ENCODE peak calls at places on chromosome 18, in nine cellular contexts. S is glomerular endothelial cell, Z is glutamatergic neuron, L is astrocyte of the spinal cord, V is ACHN, A is HTR-8/SVneo, O is GM10248, B is fibroblast of mammary gland, F is GM23248. Y is an unnamed sample.

GRCh38 chr18:49023938-49024341 is 73.2 kb upstream of the SMAD7 start:
- DNase-seq in V (no peak), S (no peak), B (no peak), Z (no peak), A (no peak), L (no peak), O (no peak), F (no peak), Y (no peak)

GRCh38 chr18:69588301-69588700 is 187.6 kb downstream of the DOK6 start:
- DNase-seq in L (no peak), S (no peak), F (peak), Z (no peak), B (no peak), O (no peak), A (no peak), V (no peak), Y (peak)

GRCh38 chr18:56086786-56087185 is 498.8 kb upstream of the TCF4 start:
- DNase-seq in B (no peak), O (no peak), V (no peak), A (no peak), S (no peak), F (no peak), L (no peak), Z (no peak), Y (no peak)

GRCh38 chr18:70390366-70391090 is 101.7 kb downstream of the SOCS6 start:
- DNase-seq in A (no peak), B (peak), V (no peak), F (peak), O (no peak), L (no peak), S (no peak), Z (no peak), Y (no peak)

GRCh38 chr18:36758001-36758400 is 70.8 kb downstream of the TPGS2 start:
- DNase-seq in V (no peak), O (no peak), F (peak), A (no peak), S (no peak), Z (no peak), B (peak), L (no peak), Y (no peak)

GRCh38 chr18:56083889-56084288 is 495.9 kb upstream of the TCF4 start:
- DNase-seq in F (no peak), O (no peak), B (no peak), S (no peak), A (no peak), Z (no peak), L (no peak), V (no peak), Y (no peak)

GRCh38 chr18:35671952-35672603 is 90.5 kb downstream of the GALNT1 start:
- DNase-seq in A (no peak), L (peak), O (no peak), S (no peak), F (peak), Z (no peak), V (no peak), B (no peak), Y (no peak)

GRCh38 chr18:40485318-40485717 is 1469.7 kb upstream of the PIK3C3 start:
- DNase-seq in V (no peak), O (no peak), A (no peak), Z (no peak), F (peak), B (peak), S (no peak), L (peak), Y (no peak)

GRCh38 chr18:11957636-11958035 is 23.7 kb upstream of the IMPA2 start:
- DNase-seq in O (no peak), B (no peak), F (no peak), V (no peak), A (no peak), S (no peak), L (no peak), Z (no peak), Y (peak)

GRCh38 chr18:51066273-51066672 is 36.3 kb downstream of the SMAD4 start:
- DNase-seq in Z (no peak), A (no peak), B (peak), F (peak), S (no peak), O (no peak), V (no peak), L (peak), Y (no peak)

GRCh38 chr18:34729264-34729663 is 19.2 kb downstream of the DTNA start:
- DNase-seq in A (no peak), S (no peak), V (peak), F (peak), O (peak), L (peak), B (peak), Z (no peak), Y (peak)

GRCh38 chr18:79944746-79945117 is 6.7 kb downstream of the SLC66A2 start:
- DNase-seq in O (no peak), S (no peak), L (no peak), B (no peak), Z (no peak), V (no peak), A (no peak), F (no peak), Y (no peak)

GRCh38 chr18:55233850-55234249 is 274.6 kb upstream of the CCDC68 start:
- DNase-seq in B (peak), S (no peak), L (no peak), F (peak), A (no peak), V (no peak), O (no peak), Z (no peak), Y (no peak)

GRCh38 chr18:49250819-49251388 is 209.5 kb downstream of the DYM start:
- DNase-seq in Z (no peak), F (peak), B (peak), S (no peak), L (peak), V (peak), O (no peak), A (no peak), Y (peak)

GRCh38 chr18:63297678-63298392 is 21.7 kb downstream of the BCL2 start:
- DNase-seq in Z (no peak), S (no peak), L (no peak), B (no peak), F (no peak), V (no peak), A (no peak), O (no peak), Y (no peak)

GRCh38 chr18:58254873-58255511 is 211.0 kb downstream of the NEDD4L start:
- DNase-seq in V (no peak), B (no peak), A (no peak), F (no peak), S (no peak), L (peak), Z (peak), O (no peak), Y (no peak)

GRCh38 chr18:26460449-26461091 is 87.8 kb downstream of the KCTD1 start:
- DNase-seq in A (no peak), V (no peak), Z (no peak), F (no peak), L (peak), O (peak), S (no peak), B (no peak), Y (no peak)

GRCh38 chr18:38576915-38577314 is 1011.3 kb upstream of the CELF4 start:
- DNase-seq in V (no peak), L (no peak), A (no peak), O (no peak), Z (no peak), S (no peak), B (no peak), F (no peak), Y (no peak)

GRCh38 chr18:43661570-43661969 is 384.3 kb upstream of the SYT4 start:
- DNase-seq in L (peak), F (peak), B (peak), V (peak), Z (no peak), S (no peak), A (peak), O (peak), Y (peak)

GRCh38 chr18:35267161-35267651 is 22.8 kb downstream of the ZSCAN30 start:
- DNase-seq in A (no peak), S (no peak), Z (peak), L (peak), B (peak), V (no peak), O (peak), F (peak), Y (no peak)

GRCh38 chr18:42925036-42925435 is 190.4 kb downstream of the RIT2 start:
- DNase-seq in F (no peak), A (no peak), V (no peak), L (no peak), S (no peak), Z (no peak), B (peak), O (no peak), Y (no peak)

GRCh38 chr18:58937204-58937603 is 72.5 kb downstream of the ZNF532 start:
- DNase-seq in A (no peak), V (no peak), O (no peak), B (peak), L (peak), S (peak), F (peak), Z (no peak), Y (no peak)

GRCh38 chr18:32358075-32358474 is 112.6 kb downstream of the GAREM1 start:
- DNase-seq in F (no peak), B (no peak), O (no peak), L (no peak), V (peak), S (no peak), A (no peak), Z (no peak), Y (no peak)

GRCh38 chr18:54737986-54738385 is 90.3 kb upstream of the RAB27B start:
- DNase-seq in F (peak), Z (no peak), L (peak), B (peak), O (no peak), S (no peak), A (no peak), V (no peak), Y (no peak)

GRCh38 chr18:45104071-45104440 is 423.4 kb downstream of the SETBP1 start:
- DNase-seq in A (no peak), B (no peak), S (no peak), F (no peak), Z (no peak), V (no peak), L (no peak), O (no peak), Y (no peak)

GRCh38 chr18:56501896-56502295 is 136.5 kb downstream of the TXNL1 start:
- DNase-seq in S (no peak), V (no peak), Z (no peak), L (peak), F (no peak), A (no peak), O (no peak), B (no peak), Y (no peak)

GRCh38 chr18:35193313-35193712 is 47.5 kb upstream of the ZNF397 start:
- DNase-seq in A (no peak), Z (no peak), B (no peak), F (no peak), L (no peak), V (no peak), O (no peak), S (no peak), Y (no peak)

GRCh38 chr18:55607763-55608162 is 19.8 kb upstream of the TCF4 start:
- DNase-seq in A (no peak), Z (no peak), F (no peak), B (no peak), V (no peak), L (no peak), O (no peak), S (no peak), Y (no peak)

GRCh38 chr18:38526922-38527321 is 961.3 kb upstream of the CELF4 start:
- DNase-seq in L (no peak), S (no peak), A (no peak), V (no peak), F (no peak), B (no peak), Z (no peak), O (no peak), Y (no peak)

GRCh38 chr18:46425511-46425910 is 231.5 kb downstream of the LOXHD1 start:
- DNase-seq in B (no peak), S (no peak), F (no peak), A (no peak), Z (no peak), O (no peak), V (no peak), L (no peak), Y (no peak)

GRCh38 chr18:47872426-47872825 is 58.0 kb downstream of the SMAD2 start:
- DNase-seq in F (no peak), O (no peak), V (no peak), Z (no peak), S (no peak), A (no peak), B (no peak), L (no peak), Y (no peak)

GRCh38 chr18:54130177-54130576 is 94.3 kb downstream of the MBD2 start:
- DNase-seq in L (no peak), S (no peak), V (no peak), F (peak), A (no peak), O (no peak), B (no peak), Z (no peak), Y (no peak)

GRCh38 chr18:6414118-6414722 is 491 bp downstream of the L3MBTL4 start:
- DNase-seq in S (no peak), V (peak), B (no peak), Z (peak), A (no peak), O (peak), F (peak), L (no peak), Y (peak)

GRCh38 chr18:49360582-49360981 is 99.9 kb downstream of the DYM start:
- DNase-seq in V (no peak), B (no peak), Z (no peak), A (no peak), F (no peak), S (no peak), O (no peak), L (no peak), Y (no peak)

GRCh38 chr18:58101291-58101706 is 57.3 kb downstream of the NEDD4L start:
- DNase-seq in F (no peak), B (no peak), L (no peak), Z (no peak), V (no peak), S (no peak), O (no peak), A (no peak), Y (no peak)

GRCh38 chr18:48217306-48218250 is 191.6 kb downstream of the ZBTB7C start:
- DNase-seq in L (no peak), A (no peak), Z (no peak), V (no peak), O (no peak), S (no peak), B (no peak), F (no peak), Y (no peak)

GRCh38 chr18:23853448-23854210 is 160.9 kb upstream of the TTC39C start:
- DNase-seq in S (no peak), B (no peak), L (no peak), Z (no peak), O (no peak), V (no peak), F (no peak), A (no peak), Y (no peak)

GRCh38 chr18:35117951-35118411 is 76.8 kb downstream of the MAPRE2 start:
- DNase-seq in A (no peak), F (peak), S (no peak), B (peak), V (no peak), O (no peak), L (peak), Z (no peak), Y (no peak)